ENCODE peak calls at places on chromosomes 13 and 19, in four cellular contexts. C is NCI-H2029; J is non-pigmented ciliary epithelial cell; X is activated naive CD8-positive, alpha-beta T cell treated with anti-CD3 and anti-CD28 coated beads, Interleukin-2, amount 50 U/mL, for 24 hours. U is an unnamed sample.

GRCh38 chr13:76331948-76332712 is 554.1 kb downstream of the KCTD12 start:
- DNase-seq in C (no peak), J (peak; percentile 47), X (no peak), U (no peak)

GRCh38 chr19:53980553-53981407 is 10.7 kb upstream of the CACNG6 start:
- DNase-seq in C (no peak), J (no peak), X (no peak), U (no peak)

GRCh38 chr13:74575729-74576125 is 441.5 kb upstream of the KLF12 start:
- DNase-seq in C (no peak), J (no peak), X (peak; percentile 57), U (no peak)

GRCh38 chr19:11657307-11657706 is 60.0 kb downstream of the ZNF627 start:
- DNase-seq in C (peak; percentile 79), J (no peak), X (no peak), U (no peak)

GRCh38 chr13:79647518-79647917 is 166.6 kb downstream of the NDFIP2 start:
- DNase-seq in C (no peak), J (no peak), X (no peak), U (no peak)

GRCh38 chr13:106736941-106737340 is 169.0 kb upstream of the ARGLU1 start:
- DNase-seq in C (no peak), J (no peak), X (no peak), U (no peak)

GRCh38 chr19:44666852-44667251 is 4.4 kb upstream of the CEACAM19 start:
- DNase-seq in C (no peak), J (no peak), X (no peak), U (no peak)

GRCh38 chr19:7926021-7926726 is at the start of gene CTXN1:
- DNase-seq in C (peak; percentile 31), J (no peak), X (peak; percentile 82), U (peak; percentile 96)

GRCh38 chr19:32457540-32457939 is 52.0 kb downstream of the DPY19L3 start:
- DNase-seq in C (no peak), J (no peak), X (no peak), U (no peak)

GRCh38 chr13:89457977-89458376 is 1786.8 kb downstream of the SLITRK5 start:
- DNase-seq in C (no peak), J (peak; percentile 57), X (no peak), U (no peak)